ENCODE peak calls at places on chromosomes 11 and 22, in nine cellular contexts. E, Y, U, G, H, M, S, C and P are unnamed samples.

GRCh38 chr11:84825140-84825539 is 802.0 kb downstream of the DLG2 start:
- DNase-seq in S (no peak), E (no peak), C (no peak), H (no peak), M (no peak), U (no peak), G (no peak), Y (no peak), P (no peak)

GRCh38 chr22:45473626-45474237 is 29.0 kb upstream of the FBLN1 start:
- DNase-seq in H (no peak), M (peak; percentile 65), C (peak; percentile 22), S (no peak), U (no peak), E (no peak), Y (no peak), G (no peak), P (peak; percentile 41)

GRCh38 chr22:45366713-45367112 is 46.7 kb downstream of the SMC1B start:
- DNase-seq in U (no peak), E (no peak), S (no peak), H (no peak), M (no peak), C (no peak), G (no peak), Y (no peak), P (no peak)

GRCh38 chr11:77449060-77449521 is 24.8 kb downstream of the PAK1 start:
- DNase-seq in G (peak; percentile 48), U (no peak), Y (peak; percentile 78), E (peak; percentile 91), M (no peak), S (no peak), H (no peak), C (no peak), P (no peak)

GRCh38 chr11:76208829-76209670 is 2.7 kb upstream of the WNT11 start:
- DNase-seq in C (peak; percentile 77), H (peak; percentile 47), Y (peak; percentile 26), G (peak; percentile 62), E (no peak), U (no peak), S (peak; percentile 87), M (peak; percentile 90), P (peak; percentile 56)

GRCh38 chr11:126619516-126619915 is 264.0 kb downstream of the ST3GAL4 start:
- DNase-seq in Y (no peak), E (no peak), H (no peak), C (no peak), S (no peak), M (no peak), G (no peak), U (no peak), P (no peak)

GRCh38 chr11:125923012-125923579 is 18.8 kb downstream of the DDX25 start:
- DNase-seq in E (peak; percentile 37), G (peak; percentile 35), S (peak; percentile 66), U (peak; percentile 32), M (peak; percentile 79), C (peak; percentile 85), Y (peak; percentile 85), H (peak; percentile 70), P (peak; percentile 77)

GRCh38 chr11:1829039-1829820 is 5.6 kb upstream of the SYT8 start:
- DNase-seq in S (no peak), U (no peak), M (no peak), C (peak; percentile 94), E (no peak), H (peak; percentile 49), Y (no peak), G (no peak), P (no peak)

GRCh38 chr11:303359-303758 is 4.0 kb upstream of the IFITM5 start:
- DNase-seq in S (peak; percentile 37), H (no peak), M (no peak), E (no peak), U (no peak), G (no peak), Y (no peak), C (no peak), P (no peak)

GRCh38 chr11:131504199-131504949 is 134.0 kb downstream of the NTM start:
- DNase-seq in U (no peak), S (no peak), Y (peak; percentile 77), H (no peak), G (no peak), M (no peak), C (peak; percentile 78), E (no peak), P (no peak)

GRCh38 chr22:22834783-22835182 is 52.8 kb upstream of the IGLL5 start:
- DNase-seq in E (no peak), U (no peak), S (no peak), G (no peak), M (no peak), C (no peak), H (no peak), Y (no peak), P (no peak)